ENCODE peak calls at places on chromosomes 12 and 14, in four cellular contexts. One of them, this sample, is unnamed.

GRCh38 chr14:105517096-105517495 is 9.3 kb upstream of the TMEM121 start:
- DNase-seq in heart right ventricle: no peak
- DNase-seq in Peyer's patch: no peak
- DNase-seq in fibroblast of lung: peak
- DNase-seq in this sample: no peak

GRCh38 chr14:31410048-31410654 is 10.2 kb downstream of the HEATR5A start:
- DNase-seq in heart right ventricle: no peak
- DNase-seq in Peyer's patch: no peak
- DNase-seq in fibroblast of lung: no peak
- DNase-seq in this sample: no peak

GRCh38 chr14:59041308-59041707 is 147.2 kb upstream of the DAAM1 start:
- DNase-seq in heart right ventricle: no peak
- DNase-seq in Peyer's patch: no peak
- DNase-seq in fibroblast of lung: no peak
- DNase-seq in this sample: no peak

GRCh38 chr14:63277784-63278183 is 41.0 kb downstream of the GPHB5 start:
- DNase-seq in heart right ventricle: no peak
- DNase-seq in Peyer's patch: no peak
- DNase-seq in fibroblast of lung: peak
- DNase-seq in this sample: no peak

GRCh38 chr12:125424909-125425308 is 359.7 kb downstream of the AACS start:
- DNase-seq in heart right ventricle: no peak
- DNase-seq in Peyer's patch: no peak
- DNase-seq in fibroblast of lung: no peak
- DNase-seq in this sample: no peak

GRCh38 chr12:45259732-45260480 is 44.0 kb downstream of the ANO6 start:
- DNase-seq in heart right ventricle: no peak
- DNase-seq in Peyer's patch: no peak
- DNase-seq in fibroblast of lung: peak
- DNase-seq in this sample: no peak

GRCh38 chr12:13102481-13103195 is 829 bp downstream of the GSG1 start:
- DNase-seq in heart right ventricle: no peak
- DNase-seq in Peyer's patch: no peak
- DNase-seq in fibroblast of lung: peak
- DNase-seq in this sample: no peak

GRCh38 chr12:112349440-112349839 is 32.8 kb downstream of the HECTD4 start:
- DNase-seq in heart right ventricle: no peak
- DNase-seq in Peyer's patch: no peak
- DNase-seq in fibroblast of lung: no peak
- DNase-seq in this sample: no peak

GRCh38 chr14:105049753-105050550 is 15.3 kb downstream of the GPR132 start:
- DNase-seq in heart right ventricle: no peak
- DNase-seq in Peyer's patch: no peak
- DNase-seq in fibroblast of lung: no peak
- DNase-seq in this sample: no peak

GRCh38 chr12:64351265-64351664 is 39.3 kb downstream of the C12orf56 start:
- DNase-seq in heart right ventricle: no peak
- DNase-seq in Peyer's patch: no peak
- DNase-seq in fibroblast of lung: no peak
- DNase-seq in this sample: no peak

GRCh38 chr14:73740921-73741326 is 26.7 kb upstream of the PNMA1 start:
- DNase-seq in heart right ventricle: no peak
- DNase-seq in Peyer's patch: no peak
- DNase-seq in fibroblast of lung: no peak
- DNase-seq in this sample: no peak

GRCh38 chr12:51683763-51684357 is 92.8 kb downstream of the SCN8A start:
- DNase-seq in heart right ventricle: no peak
- DNase-seq in Peyer's patch: no peak
- DNase-seq in fibroblast of lung: peak
- DNase-seq in this sample: peak

DNA sequence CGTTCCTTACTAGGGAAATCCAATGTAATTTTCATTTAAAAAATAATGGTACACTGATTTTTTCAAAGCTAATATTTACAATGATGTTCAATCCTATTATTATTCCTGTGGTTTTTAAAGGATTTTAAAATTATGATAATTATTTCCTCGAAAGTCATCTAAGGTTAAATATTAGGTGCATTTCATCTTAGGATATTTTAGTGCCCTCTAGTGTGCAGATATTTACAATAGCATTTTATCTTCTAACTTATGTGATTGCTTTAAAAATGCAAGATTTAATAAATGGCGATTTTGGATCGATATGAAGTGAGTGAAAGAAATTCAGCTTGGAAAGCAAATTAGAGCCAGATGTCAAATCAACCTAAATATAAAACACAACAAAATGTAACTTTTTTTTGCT is 293.5 kb downstream of the SLC6A15 start:
- DNase-seq in heart right ventricle: no peak
- DNase-seq in Peyer's patch: no peak
- DNase-seq in fibroblast of lung: no peak
- DNase-seq in this sample: no peak
- TF ChIP-seq CTCF in heart right ventricle: peak
- TF ChIP-seq CTCF in Peyer's patch: no peak
- TF ChIP-seq CTCF in fibroblast of lung: no peak
- TF ChIP-seq CTCF in this sample: peak

GRCh38 chr14:30283822-30284446 is 275.0 kb upstream of the G2E3 start:
- DNase-seq in heart right ventricle: no peak
- DNase-seq in Peyer's patch: no peak
- DNase-seq in fibroblast of lung: peak
- DNase-seq in this sample: no peak
- TF ChIP-seq CTCF in heart right ventricle: peak
- TF ChIP-seq CTCF in Peyer's patch: no peak
- TF ChIP-seq CTCF in fibroblast of lung: peak
- TF ChIP-seq CTCF in this sample: peak

GRCh38 chr14:92993302-92993701 is 70.4 kb downstream of the CHGA start:
- DNase-seq in heart right ventricle: peak
- DNase-seq in Peyer's patch: no peak
- DNase-seq in fibroblast of lung: no peak
- DNase-seq in this sample: no peak

GRCh38 chr14:92994942-92995341 is 72.0 kb downstream of the CHGA start:
- DNase-seq in heart right ventricle: no peak
- DNase-seq in Peyer's patch: no peak
- DNase-seq in fibroblast of lung: no peak
- DNase-seq in this sample: no peak

GRCh38 chr14:92991536-92991935 is 68.6 kb downstream of the CHGA start:
- DNase-seq in heart right ventricle: no peak
- DNase-seq in Peyer's patch: no peak
- DNase-seq in fibroblast of lung: no peak
- DNase-seq in this sample: no peak

GRCh38 chr14:92997343-92998061 is 74.6 kb downstream of the CHGA start:
- DNase-seq in heart right ventricle: no peak
- DNase-seq in Peyer's patch: no peak
- DNase-seq in fibroblast of lung: no peak
- DNase-seq in this sample: no peak

DNA sequence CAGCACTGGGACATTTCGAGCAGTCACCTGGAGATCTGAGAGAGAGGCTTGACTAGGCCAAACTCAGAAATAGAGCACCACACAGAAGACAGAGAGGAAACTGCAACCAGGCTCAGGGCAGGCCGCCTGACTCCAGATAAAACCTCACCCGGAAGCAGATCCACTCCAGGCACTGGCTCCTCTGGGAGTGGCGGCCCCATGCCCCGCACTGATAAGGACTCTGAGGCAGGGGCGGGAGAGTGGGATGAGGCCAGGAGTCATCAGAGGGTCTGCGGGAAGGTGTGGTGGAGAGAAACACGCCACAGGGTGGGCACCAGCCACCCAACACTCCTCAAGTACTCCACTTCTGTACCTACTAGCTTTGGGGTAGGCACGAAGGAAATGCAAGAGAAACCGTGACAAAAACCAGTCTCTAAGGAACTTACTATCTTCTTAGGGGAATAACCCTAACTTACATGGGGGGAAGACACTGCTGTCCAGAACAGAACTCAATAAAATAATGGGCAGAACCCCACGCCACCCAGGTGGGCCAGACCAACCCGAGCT is 71.3 kb downstream of the CHGA start:
- DNase-seq in heart right ventricle: no peak
- DNase-seq in Peyer's patch: no peak
- DNase-seq in fibroblast of lung: no peak
- DNase-seq in this sample: no peak
- TF ChIP-seq CTCF in heart right ventricle: no peak
- TF ChIP-seq CTCF in Peyer's patch: no peak
- TF ChIP-seq CTCF in fibroblast of lung: no peak
- TF ChIP-seq CTCF in this sample: no peak

DNA sequence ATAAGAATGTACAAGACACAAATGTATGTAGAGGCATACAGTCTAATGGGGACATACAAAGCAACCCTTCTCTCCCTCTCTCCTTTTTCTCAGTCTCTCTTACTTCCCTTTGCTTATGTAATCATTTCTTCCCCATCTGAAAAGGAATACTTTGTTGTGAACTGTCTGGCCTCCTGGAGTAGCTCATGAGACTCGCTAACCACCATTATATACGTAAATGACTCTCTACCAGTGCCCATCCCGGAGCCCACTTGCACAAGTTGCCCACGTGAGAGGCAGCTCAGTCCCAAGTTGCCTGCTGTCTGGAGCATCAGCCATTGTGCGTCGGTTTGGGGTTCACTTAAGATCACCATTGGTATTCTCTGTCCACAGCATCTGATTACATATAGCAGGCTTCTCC is 220.6 kb upstream of the EGLN3 start:
- DNase-seq in heart right ventricle: no peak
- DNase-seq in Peyer's patch: no peak
- DNase-seq in fibroblast of lung: no peak
- DNase-seq in this sample: no peak
- TF ChIP-seq CTCF in heart right ventricle: no peak
- TF ChIP-seq CTCF in Peyer's patch: no peak
- TF ChIP-seq CTCF in fibroblast of lung: no peak
- TF ChIP-seq CTCF in this sample: no peak

DNA sequence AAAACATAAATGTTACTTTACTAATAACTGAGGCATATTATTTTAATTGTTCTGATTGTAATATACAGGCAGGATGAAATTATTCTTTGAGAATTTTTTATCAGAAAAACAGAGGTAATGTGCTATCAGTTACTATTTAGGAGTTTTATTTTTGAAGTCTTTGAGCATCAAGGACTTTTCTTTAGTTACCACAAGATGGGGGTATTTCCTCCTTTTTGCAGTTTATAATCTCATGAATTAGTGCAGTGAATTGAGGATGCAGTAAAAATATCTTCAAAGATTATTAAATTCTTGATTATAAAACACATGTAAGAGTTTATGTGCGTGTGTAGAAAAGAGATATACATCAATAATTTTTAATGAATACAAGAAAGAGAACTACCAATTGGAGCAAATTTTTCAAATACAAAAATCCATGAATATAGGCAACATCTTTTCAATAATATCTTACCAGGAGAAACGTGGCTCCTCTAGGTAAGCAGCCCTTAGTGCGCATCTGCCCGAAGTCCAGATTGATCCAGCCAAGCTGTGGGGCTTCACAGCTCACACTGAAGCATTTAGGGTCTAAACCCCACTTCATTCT is 71.6 kb downstream of the ERGIC2 start:
- DNase-seq in heart right ventricle: no peak
- DNase-seq in Peyer's patch: no peak
- DNase-seq in fibroblast of lung: peak
- DNase-seq in this sample: no peak
- TF ChIP-seq CTCF in heart right ventricle: peak
- TF ChIP-seq CTCF in Peyer's patch: no peak
- TF ChIP-seq CTCF in fibroblast of lung: no peak
- TF ChIP-seq CTCF in this sample: peak

GRCh38 chr14:79861111-79861510 is 350.2 kb downstream of the DIO2 start:
- DNase-seq in heart right ventricle: no peak
- DNase-seq in Peyer's patch: no peak
- DNase-seq in fibroblast of lung: no peak
- DNase-seq in this sample: no peak
- TF ChIP-seq CTCF in heart right ventricle: no peak
- TF ChIP-seq CTCF in Peyer's patch: no peak
- TF ChIP-seq CTCF in fibroblast of lung: no peak
- TF ChIP-seq CTCF in this sample: no peak